ENCODE peak calls at places on chromosomes 6 and 20, in six cellular contexts. One of them, this sample, is unnamed.

GRCh38 chr6:49576618-49577017 is 26.1 kb downstream of the C6orf141 start:
- DNase-seq in ovary: no peak
- DNase-seq in adrenal gland: no peak
- DNase-seq in lower leg skin: no peak
- DNase-seq in testis: no peak
- DNase-seq in HepG2: no peak
- DNase-seq in this sample: no peak

GRCh38 chr20:50561379-50562078 is 51.3 kb downstream of the PTPN1 start:
- DNase-seq in lower leg skin: no peak
- DNase-seq in ovary: no peak
- DNase-seq in adrenal gland: peak; percentile 81
- DNase-seq in HepG2: no peak
- DNase-seq in testis: no peak
- DNase-seq in this sample: no peak

GRCh38 chr20:16966276-16966880 is 218.2 kb downstream of the OTOR start:
- DNase-seq in HepG2: no peak
- DNase-seq in ovary: no peak
- DNase-seq in lower leg skin: no peak
- DNase-seq in adrenal gland: no peak
- DNase-seq in testis: no peak
- DNase-seq in this sample: no peak

GRCh38 chr20:58666702-58667101 is 15.6 kb downstream of the STX16 start:
- DNase-seq in HepG2: no peak
- DNase-seq in testis: no peak
- DNase-seq in adrenal gland: no peak
- DNase-seq in lower leg skin: no peak
- DNase-seq in ovary: no peak
- DNase-seq in this sample: no peak

GRCh38 chr6:111872521-111873177 is 603 bp downstream of the FYN start:
- DNase-seq in HepG2: no peak
- DNase-seq in ovary: peak; percentile 69
- DNase-seq in testis: peak; percentile 46
- DNase-seq in lower leg skin: no peak
- DNase-seq in adrenal gland: peak; percentile 14
- DNase-seq in this sample: peak; percentile 75

GRCh38 chr20:39898467-39898852 is 790.6 kb downstream of the MAFB start:
- DNase-seq in adrenal gland: no peak
- DNase-seq in testis: no peak
- DNase-seq in HepG2: no peak
- DNase-seq in ovary: no peak
- DNase-seq in lower leg skin: no peak
- DNase-seq in this sample: no peak

GRCh38 chr20:57323034-57323433 is 6.6 kb upstream of the SPO11 start:
- DNase-seq in HepG2: no peak
- DNase-seq in adrenal gland: no peak
- DNase-seq in ovary: peak; percentile 44
- DNase-seq in testis: peak; percentile 66
- DNase-seq in lower leg skin: peak; percentile 78
- DNase-seq in this sample: no peak

GRCh38 chr6:6003334-6004146 is 3.2 kb downstream of the NRN1 start:
- DNase-seq in lower leg skin: no peak
- DNase-seq in ovary: no peak
- DNase-seq in testis: no peak
- DNase-seq in adrenal gland: no peak
- DNase-seq in HepG2: no peak
- DNase-seq in this sample: no peak

GRCh38 chr6:24126586-24127192 is 674 bp downstream of the NRSN1 start:
- DNase-seq in testis: peak; percentile 50
- DNase-seq in HepG2: peak; percentile 85
- DNase-seq in ovary: no peak
- DNase-seq in adrenal gland: peak; percentile 42
- DNase-seq in lower leg skin: peak; percentile 17
- DNase-seq in this sample: peak; percentile 59

GRCh38 chr6:83193747-83194582 is 808 bp downstream of the RWDD2A start:
- DNase-seq in ovary: peak; percentile 55
- DNase-seq in HepG2: peak; percentile 30
- DNase-seq in adrenal gland: peak; percentile 71
- DNase-seq in lower leg skin: no peak
- DNase-seq in testis: peak; percentile 48
- DNase-seq in this sample: peak; percentile 29

GRCh38 chr6:148517518-148517917 is 174.9 kb downstream of the SASH1 start:
- DNase-seq in testis: no peak
- DNase-seq in HepG2: no peak
- DNase-seq in adrenal gland: no peak
- DNase-seq in lower leg skin: no peak
- DNase-seq in ovary: no peak
- DNase-seq in this sample: no peak

GRCh38 chr20:51059862-51060261 is 37.0 kb upstream of the KCNG1 start:
- DNase-seq in lower leg skin: no peak
- DNase-seq in HepG2: no peak
- DNase-seq in testis: no peak
- DNase-seq in adrenal gland: no peak
- DNase-seq in ovary: no peak
- DNase-seq in this sample: no peak

GRCh38 chr20:33005908-33006775 is 1.4 kb upstream of the BPIFB2 start:
- DNase-seq in HepG2: peak; percentile 95
- DNase-seq in adrenal gland: no peak
- DNase-seq in testis: no peak
- DNase-seq in ovary: no peak
- DNase-seq in lower leg skin: no peak
- DNase-seq in this sample: no peak

GRCh38 chr6:33967966-33968724 is 164.3 kb upstream of the MLN start:
- DNase-seq in HepG2: peak; percentile 47
- DNase-seq in adrenal gland: no peak
- DNase-seq in testis: no peak
- DNase-seq in lower leg skin: no peak
- DNase-seq in ovary: no peak
- DNase-seq in this sample: no peak

GRCh38 chr6:47206626-47207025 is 103.1 kb downstream of the TNFRSF21 start:
- DNase-seq in HepG2: no peak
- DNase-seq in ovary: no peak
- DNase-seq in lower leg skin: no peak
- DNase-seq in testis: no peak
- DNase-seq in adrenal gland: no peak
- DNase-seq in this sample: no peak

GRCh38 chr6:6515691-6516607 is 72.6 kb upstream of the LY86 start:
- DNase-seq in HepG2: no peak
- DNase-seq in adrenal gland: no peak
- DNase-seq in lower leg skin: no peak
- DNase-seq in testis: no peak
- DNase-seq in ovary: no peak
- DNase-seq in this sample: no peak

GRCh38 chr6:35385457-35386202 is 43.3 kb downstream of the PPARD start:
- DNase-seq in ovary: peak; percentile 63
- DNase-seq in HepG2: peak; percentile 47
- DNase-seq in lower leg skin: no peak
- DNase-seq in testis: peak; percentile 26
- DNase-seq in adrenal gland: no peak
- DNase-seq in this sample: no peak

GRCh38 chr6:42120895-42121865 is 21.2 kb downstream of the C6orf132 start:
- DNase-seq in ovary: no peak
- DNase-seq in HepG2: no peak
- DNase-seq in adrenal gland: no peak
- DNase-seq in lower leg skin: no peak
- DNase-seq in testis: no peak
- DNase-seq in this sample: no peak

GRCh38 chr20:48107560-48107959 is 322.3 kb upstream of the SULF2 start:
- DNase-seq in lower leg skin: no peak
- DNase-seq in adrenal gland: peak; percentile 78
- DNase-seq in ovary: peak; percentile 68
- DNase-seq in testis: peak; percentile 43
- DNase-seq in HepG2: no peak
- DNase-seq in this sample: no peak

GRCh38 chr6:72040106-72040505 is 153.8 kb downstream of the RIMS1 start:
- DNase-seq in HepG2: no peak
- DNase-seq in testis: no peak
- DNase-seq in lower leg skin: no peak
- DNase-seq in adrenal gland: no peak
- DNase-seq in ovary: no peak
- DNase-seq in this sample: no peak

GRCh38 chr6:108744244-108744972 is 103.8 kb upstream of the ARMC2 start:
- DNase-seq in ovary: no peak
- DNase-seq in adrenal gland: no peak
- DNase-seq in HepG2: peak; percentile 23
- DNase-seq in testis: no peak
- DNase-seq in lower leg skin: no peak
- DNase-seq in this sample: no peak

GRCh38 chr20:58544891-58545290 is 29.7 kb upstream of the APCDD1L start:
- DNase-seq in ovary: no peak
- DNase-seq in adrenal gland: no peak
- DNase-seq in lower leg skin: no peak
- DNase-seq in HepG2: no peak
- DNase-seq in testis: peak; percentile 2
- DNase-seq in this sample: no peak

GRCh38 chr6:154012852-154013251 is 26.2 kb upstream of the OPRM1 start:
- DNase-seq in lower leg skin: no peak
- DNase-seq in HepG2: no peak
- DNase-seq in ovary: no peak
- DNase-seq in adrenal gland: no peak
- DNase-seq in testis: no peak
- DNase-seq in this sample: no peak

GRCh38 chr6:135147637-135148592 is 33.2 kb upstream of the MYB start:
- DNase-seq in testis: no peak
- DNase-seq in adrenal gland: no peak
- DNase-seq in ovary: no peak
- DNase-seq in HepG2: no peak
- DNase-seq in lower leg skin: no peak
- DNase-seq in this sample: peak; percentile 75

GRCh38 chr6:10391799-10392198 is 23.1 kb downstream of the TFAP2A start:
- DNase-seq in lower leg skin: no peak
- DNase-seq in adrenal gland: no peak
- DNase-seq in ovary: no peak
- DNase-seq in HepG2: no peak
- DNase-seq in testis: no peak
- DNase-seq in this sample: no peak

DNA sequence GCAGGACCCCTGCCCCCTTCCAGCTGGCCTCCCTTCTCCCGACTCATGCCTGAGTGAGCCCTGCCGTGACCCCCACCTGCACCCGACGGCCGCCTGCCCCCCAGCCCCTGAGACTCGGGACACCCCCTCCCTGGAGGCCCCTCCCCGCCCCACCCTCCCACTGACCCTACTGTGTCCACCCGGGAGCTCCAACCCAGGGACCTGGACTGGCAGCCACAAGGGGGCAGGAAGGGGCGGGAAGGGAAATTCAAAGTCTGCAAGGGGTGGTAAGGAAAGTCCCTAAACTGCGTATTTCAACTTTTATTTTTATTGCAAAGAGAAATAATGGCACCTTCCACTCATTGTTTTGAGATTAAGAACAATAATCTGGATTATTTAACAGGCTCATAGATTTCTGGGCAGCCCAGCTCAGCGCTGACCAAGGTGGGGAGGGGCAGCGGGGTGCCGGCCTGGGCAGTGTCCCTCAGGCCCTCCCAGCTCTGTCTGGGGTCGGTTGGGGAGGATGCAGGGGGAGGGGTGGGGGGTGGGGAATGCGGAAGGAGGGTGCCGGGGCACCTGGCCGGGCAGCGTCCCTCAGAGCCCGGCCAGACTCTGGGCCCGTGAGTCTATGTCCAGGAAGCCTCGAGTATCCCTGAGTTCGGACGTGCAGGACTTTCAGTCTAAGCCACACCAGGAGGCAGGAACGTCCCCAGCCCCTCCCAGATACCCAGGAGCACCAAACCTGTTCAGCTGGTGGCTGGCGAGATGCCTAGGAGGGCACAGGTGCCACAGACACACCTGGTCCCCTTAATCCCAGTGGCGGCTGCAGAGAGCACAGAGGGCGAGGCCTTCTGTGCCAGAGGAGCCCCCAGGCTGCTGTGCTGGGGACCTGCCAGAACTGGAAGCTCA is 1.3 kb upstream of the PTK6 start:
- DNase-seq in testis: no peak
- DNase-seq in HepG2: peak; percentile 67
- DNase-seq in ovary: no peak
- DNase-seq in adrenal gland: no peak
- DNase-seq in lower leg skin: peak; percentile 64
- DNase-seq in this sample: no peak
- TF ChIP-seq POLR2A in testis: no peak
- TF ChIP-seq POLR2A in HepG2: no peak
- TF ChIP-seq POLR2A in ovary: no peak
- TF ChIP-seq POLR2A in adrenal gland: no peak
- TF ChIP-seq POLR2A in lower leg skin: no peak
- TF ChIP-seq POLR2A in this sample: no peak

GRCh38 chr20:20466341-20466879 is 98.5 kb downstream of the INSM1 start:
- DNase-seq in adrenal gland: no peak
- DNase-seq in testis: no peak
- DNase-seq in ovary: no peak
- DNase-seq in lower leg skin: no peak
- DNase-seq in HepG2: no peak
- DNase-seq in this sample: no peak
- TF ChIP-seq POLR2A in adrenal gland: no peak
- TF ChIP-seq POLR2A in testis: no peak
- TF ChIP-seq POLR2A in ovary: no peak
- TF ChIP-seq POLR2A in lower leg skin: no peak
- TF ChIP-seq POLR2A in HepG2: no peak
- TF ChIP-seq POLR2A in this sample: no peak

DNA sequence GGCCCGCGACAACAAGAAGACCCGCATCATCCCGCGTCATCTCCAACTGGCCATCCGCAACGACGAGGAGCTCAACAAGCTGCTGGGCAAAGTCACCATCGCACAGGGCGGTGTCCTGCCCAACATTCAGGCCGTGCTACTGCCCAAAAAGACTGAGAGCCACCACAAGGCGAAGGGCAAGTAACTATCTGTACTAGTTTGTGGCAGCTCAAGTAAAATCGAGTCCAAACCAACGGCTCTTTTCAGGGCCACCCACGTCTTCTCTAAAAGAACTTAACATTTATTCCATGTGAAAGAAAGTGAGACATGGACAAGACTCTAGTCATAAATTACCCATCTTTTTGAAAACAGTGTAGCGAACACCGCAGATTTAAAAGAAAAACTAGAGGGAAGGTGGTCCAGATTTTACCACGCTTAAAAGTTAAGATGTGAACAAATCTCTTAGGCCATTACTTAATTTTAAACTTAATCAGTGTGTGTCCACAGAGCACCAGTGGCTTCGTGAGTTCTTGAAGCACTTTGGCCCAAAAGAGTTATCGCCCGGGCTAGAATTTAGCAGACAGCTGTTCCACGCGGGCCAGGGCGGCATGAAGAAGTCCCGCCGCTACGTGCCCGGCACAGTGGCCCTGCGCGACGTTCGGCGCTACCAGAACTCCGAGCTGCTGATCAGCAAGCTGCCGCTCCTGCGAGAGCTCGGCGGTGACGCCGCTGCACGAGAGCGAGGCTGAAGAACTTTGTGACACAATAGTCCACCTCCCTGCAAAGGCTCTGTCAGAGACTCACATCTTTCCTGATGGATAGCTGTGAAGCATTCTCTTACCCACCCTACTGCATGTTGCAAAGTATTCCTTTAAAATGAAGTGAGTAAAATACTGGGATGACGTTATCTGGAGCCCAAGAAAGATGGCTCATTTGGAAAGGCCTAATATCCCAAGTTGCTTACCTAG is 113.9 kb upstream of the PRSS16 start:
- DNase-seq in HepG2: peak; percentile 51
- DNase-seq in adrenal gland: peak; percentile 64
- DNase-seq in testis: peak; percentile 81
- DNase-seq in lower leg skin: peak; percentile 52
- DNase-seq in ovary: no peak
- DNase-seq in this sample: peak; percentile 90
- TF ChIP-seq POLR2A in HepG2: peak; percentile 51
- TF ChIP-seq POLR2A in adrenal gland: peak; percentile 20
- TF ChIP-seq POLR2A in testis: no peak
- TF ChIP-seq POLR2A in lower leg skin: no peak
- TF ChIP-seq POLR2A in ovary: no peak
- TF ChIP-seq POLR2A in this sample: peak; percentile 91

GRCh38 chr6:31546962-31547726 is at the start of gene NFKBIL1:
- DNase-seq in testis: peak; percentile 99
- DNase-seq in lower leg skin: peak; percentile 96
- DNase-seq in adrenal gland: peak; percentile 96
- DNase-seq in ovary: peak; percentile 97
- DNase-seq in HepG2: peak; percentile 93
- DNase-seq in this sample: peak; percentile 96
- TF ChIP-seq POLR2A in testis: no peak
- TF ChIP-seq POLR2A in lower leg skin: no peak
- TF ChIP-seq POLR2A in adrenal gland: peak; percentile 3
- TF ChIP-seq POLR2A in ovary: peak; percentile 63
- TF ChIP-seq POLR2A in HepG2: peak; percentile 37
- TF ChIP-seq POLR2A in this sample: peak; percentile 65

This sample was measured in erythroblast.